ENCODE peak calls at places on chromosomes 6 and 20, in five cellular contexts. V is neuronal stem cell, W is H9, S is mesenchymal stem cell, Q is H1. L is an unnamed sample.

GRCh38 chr6:157732007-157732406 is 91.0 kb upstream of the SNX9 start:
- DNase-seq in V (no peak), W (peak), S (no peak), Q (peak), L (no peak)

GRCh38 chr6:145668844-145669243 is 66.5 kb downstream of the EPM2A start:
- DNase-seq in V (no peak), W (no peak), S (no peak), Q (no peak), L (no peak)

GRCh38 chr6:81718126-81718525 is 34.4 kb downstream of the TENT5A start:
- DNase-seq in V (no peak), W (no peak), S (no peak), Q (no peak), L (no peak)

GRCh38 chr20:59988141-59988540 is 29.9 kb downstream of the CDH26 start:
- DNase-seq in V (no peak), W (no peak), S (no peak), Q (no peak), L (peak)

GRCh38 chr6:1524040-1524480 is 85.7 kb upstream of the FOXC1 start:
- DNase-seq in V (peak), W (peak), S (no peak), Q (peak), L (peak)

GRCh38 chr6:73340048-73340447 is 14.0 kb downstream of the DPPA5 start:
- DNase-seq in V (no peak), W (no peak), S (no peak), Q (no peak), L (peak)

GRCh38 chr6:16135078-16135477 is 6.2 kb downstream of the MYLIP start:
- DNase-seq in V (no peak), W (no peak), S (no peak), Q (no peak), L (no peak)

GRCh38 chr6:99330159-99330558 is 19.3 kb downstream of the FAXC start:
- DNase-seq in V (peak), W (peak), S (peak), Q (no peak), L (peak)

GRCh38 chr20:19976595-19977372 is 40.4 kb upstream of the NAA20 start:
- DNase-seq in V (no peak), W (no peak), S (peak), Q (peak), L (no peak)

GRCh38 chr6:1436334-1437306 is 47.2 kb downstream of the FOXF2 start:
- DNase-seq in V (peak), W (peak), S (peak), Q (peak), L (peak)

GRCh38 chr6:156577749-156578148 is 199.4 kb upstream of the ARID1B start:
- DNase-seq in V (no peak), W (no peak), S (no peak), Q (no peak), L (no peak)

GRCh38 chr20:19974621-19975435 is 42.3 kb upstream of the NAA20 start:
- DNase-seq in V (no peak), W (no peak), S (peak), Q (peak), L (no peak)

GRCh38 chr6:105136433-105137350 is 43.1 kb downstream of the POPDC3 start:
- DNase-seq in V (peak), W (peak), S (peak), Q (peak), L (peak)

GRCh38 chr6:5905431-5906339 is 101.0 kb downstream of the NRN1 start:
- DNase-seq in V (no peak), W (no peak), S (peak), Q (no peak), L (no peak)

GRCh38 chr6:107046316-107046715 is 18.3 kb downstream of the MTRES1 start:
- DNase-seq in V (peak), W (no peak), S (no peak), Q (no peak), L (no peak)

GRCh38 chr6:72621243-72622093 is at the start of gene KCNQ5:
- DNase-seq in V (no peak), W (peak), S (peak), Q (peak), L (no peak)

GRCh38 chr20:17854307-17854903 is 114.2 kb downstream of the SNX5 start:
- DNase-seq in V (no peak), W (peak), S (peak), Q (no peak), L (peak)

GRCh38 chr6:154928325-154928922 is 66.7 kb upstream of the TIAM2 start:
- DNase-seq in V (peak), W (peak), S (peak), Q (peak), L (peak)

GRCh38 chr6:65399355-65400084 is 307.5 kb downstream of the EYS start:
- DNase-seq in V (no peak), W (no peak), S (peak), Q (no peak), L (peak)

GRCh38 chr6:105985816-105986632 is 100.1 kb upstream of the PRDM1 start:
- DNase-seq in V (peak), W (peak), S (peak), Q (peak), L (no peak)

GRCh38 chr6:24394777-24395437 is 7.8 kb upstream of the MRS2 start:
- DNase-seq in V (no peak), W (no peak), S (peak), Q (no peak), L (peak)

GRCh38 chr20:846894-847278 is 13.4 kb downstream of the FAM110A start:
- DNase-seq in V (no peak), W (no peak), S (no peak), Q (no peak), L (no peak)

GRCh38 chr6:33578164-33578563 is 1.9 kb downstream of the BAK1 start:
- DNase-seq in V (no peak), W (no peak), S (no peak), Q (no peak), L (no peak)

GRCh38 chr6:25465931-25466330 is 186.1 kb upstream of the SCGN start:
- DNase-seq in V (no peak), W (no peak), S (no peak), Q (no peak), L (no peak)

GRCh38 chr6:148534871-148535270 is 192.2 kb downstream of the SASH1 start:
- DNase-seq in V (no peak), W (no peak), S (no peak), Q (no peak), L (no peak)

GRCh38 chr6:148533309-148534107 is 190.9 kb downstream of the SASH1 start:
- DNase-seq in V (no peak), W (no peak), S (no peak), Q (no peak), L (no peak)

GRCh38 chr6:148530976-148531375 is 188.3 kb downstream of the SASH1 start:
- DNase-seq in V (no peak), W (no peak), S (no peak), Q (no peak), L (no peak)

GRCh38 chr6:148530394-148530923 is 187.8 kb downstream of the SASH1 start:
- DNase-seq in V (no peak), W (peak), S (peak), Q (no peak), L (no peak)

GRCh38 chr6:148532698-148533097 is 190.1 kb downstream of the SASH1 start:
- DNase-seq in V (no peak), W (no peak), S (no peak), Q (no peak), L (no peak)
- H3K18ac ChIP-seq in V (no peak), W (no peak), S (no peak), Q (no peak), L (no peak)

GRCh38 chr6:75397806-75398465 is 95.7 kb downstream of the FILIP1 start:
- DNase-seq in V (no peak), W (no peak), S (no peak), Q (no peak), L (no peak)
- H4K8ac ChIP-seq in V (no peak), W (no peak), S (no peak), Q (no peak), L (no peak)

GRCh38 chr20:15656124-15656523 is 917.1 kb downstream of the KIF16B start:
- DNase-seq in V (no peak), W (no peak), S (no peak), Q (no peak), L (peak)
- H2BK12ac ChIP-seq in V (no peak), W (no peak), S (no peak), Q (no peak), L (no peak)

DNA sequence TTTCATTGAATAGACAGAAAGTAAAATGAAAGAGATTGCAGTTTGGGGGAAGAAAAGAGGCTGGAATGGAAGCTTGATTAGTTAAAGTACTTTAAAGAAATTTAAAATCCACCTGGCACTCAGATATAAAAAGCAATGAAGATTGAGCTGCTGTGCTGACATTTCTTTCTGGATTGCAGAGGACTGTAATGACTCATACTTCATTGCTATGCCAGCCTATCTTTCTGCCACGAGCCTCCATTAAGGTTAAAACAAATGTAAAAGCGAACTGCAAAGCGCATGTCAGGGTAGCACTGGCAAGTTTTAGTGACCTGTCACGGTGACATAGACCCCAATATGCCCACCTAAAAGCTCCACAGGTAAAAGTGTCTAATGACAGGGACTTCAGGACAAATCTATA is 449.6 kb downstream of the C6orf118 start:
- DNase-seq in V (no peak), W (no peak), S (no peak), Q (no peak), L (no peak)
- H3K18ac ChIP-seq in V (no peak), W (no peak), S (no peak), Q (no peak), L (no peak)

GRCh38 chr6:56710967-56711366 is 68.3 kb upstream of the DST start:
- DNase-seq in V (no peak), W (no peak), S (no peak), Q (no peak), L (no peak)

GRCh38 chr6:56714982-56715456 is 72.3 kb upstream of the DST start:
- DNase-seq in V (no peak), W (no peak), S (peak), Q (no peak), L (peak)

GRCh38 chr6:56716229-56716628 is 73.5 kb upstream of the DST start:
- DNase-seq in V (no peak), W (no peak), S (no peak), Q (no peak), L (no peak)

GRCh38 chr6:56713285-56713684 is 70.6 kb upstream of the DST start:
- DNase-seq in V (no peak), W (peak), S (peak), Q (no peak), L (peak)

GRCh38 chr6:56714273-56714672 is 71.6 kb upstream of the DST start:
- DNase-seq in V (no peak), W (no peak), S (peak), Q (no peak), L (peak)
- H4K8ac ChIP-seq in V (no peak), W (no peak), S (peak), Q (no peak), L (no peak)

DNA sequence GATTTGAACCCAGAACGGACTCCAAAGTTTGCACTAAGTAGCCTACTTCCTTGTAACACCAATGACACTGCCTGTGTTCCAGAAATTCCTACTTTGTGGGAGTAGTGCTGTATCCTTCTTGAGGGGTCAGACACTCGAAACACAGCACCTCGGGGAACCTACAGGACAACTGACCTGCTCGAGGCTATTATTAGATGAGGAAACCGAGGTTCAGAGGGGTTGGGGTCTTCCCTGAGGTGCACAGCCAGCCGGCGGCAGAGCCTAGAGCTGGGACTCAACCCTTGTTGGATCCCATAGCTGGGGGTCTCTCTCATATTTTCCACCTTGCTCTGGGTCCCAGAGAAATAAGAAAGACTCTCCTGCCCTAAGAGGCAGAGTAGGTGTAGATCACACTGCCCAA is 89.8 kb upstream of the PTPN1 start:
- DNase-seq in V (no peak), W (no peak), S (no peak), Q (no peak), L (no peak)
- H2BK12ac ChIP-seq in V (no peak), W (no peak), S (peak), Q (no peak), L (no peak)

GRCh38 chr20:45771182-45771759 is 20.4 kb downstream of the WFDC3 start:
- DNase-seq in V (peak), W (peak), S (peak), Q (peak), L (peak)
- H3K18ac ChIP-seq in V (peak), W (peak), S (peak), Q (peak), L (no peak)

GRCh38 chr6:17900011-17900410 is 87.4 kb downstream of the KIF13A start:
- DNase-seq in V (no peak), W (no peak), S (no peak), Q (no peak), L (peak)

GRCh38 chr6:17899491-17899890 is 87.9 kb downstream of the KIF13A start:
- DNase-seq in V (no peak), W (no peak), S (no peak), Q (no peak), L (no peak)

GRCh38 chr6:17902953-17903352 is 84.5 kb downstream of the KIF13A start:
- DNase-seq in V (no peak), W (no peak), S (no peak), Q (no peak), L (no peak)

GRCh38 chr6:17904491-17905120 is 82.8 kb downstream of the KIF13A start:
- DNase-seq in V (no peak), W (no peak), S (peak), Q (no peak), L (peak)

DNA sequence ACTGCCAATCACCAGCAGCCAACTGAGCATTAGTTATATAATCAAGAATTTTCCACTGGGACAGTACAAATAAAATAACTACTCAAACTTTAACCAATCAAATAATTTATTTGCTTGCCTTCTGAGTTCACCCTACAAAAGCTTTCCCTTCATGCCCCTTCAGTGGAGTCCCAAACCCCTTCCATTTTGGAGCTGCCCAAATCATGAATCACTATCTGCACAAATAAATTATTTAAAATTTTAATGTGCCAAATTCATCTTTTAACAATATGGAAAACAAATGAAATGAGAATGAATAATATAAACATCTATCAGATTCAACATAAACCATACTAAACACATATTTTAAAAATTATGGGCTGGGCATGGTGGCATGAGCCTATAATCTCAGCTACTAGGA is 85.9 kb downstream of the KIF13A start:
- DNase-seq in V (no peak), W (no peak), S (no peak), Q (no peak), L (no peak)
- H4K8ac ChIP-seq in V (no peak), W (no peak), S (no peak), Q (no peak), L (no peak)

GRCh38 chr6:152329640-152330202 is 307.4 kb downstream of the SYNE1 start:
- DNase-seq in V (no peak), W (no peak), S (no peak), Q (no peak), L (no peak)
- H2BK12ac ChIP-seq in V (no peak), W (no peak), S (no peak), Q (no peak), L (no peak)

GRCh38 chr6:112183271-112183671 is 71.1 kb downstream of the LAMA4 start:
- DNase-seq in V (no peak), W (no peak), S (peak), Q (no peak), L (peak)
- H3K18ac ChIP-seq in V (no peak), W (no peak), S (no peak), Q (no peak), L (no peak)